ENCODE peak calls at places on chromosomes 12 and 14, in six cellular contexts. E is fibroblast of lung, A is stomach, U is GM06990, R is LNCaP clone FGC, V is psoas muscle. P is an unnamed sample.

GRCh38 chr12:29673346-29673745 is 110.4 kb downstream of the TMTC1 start:
- DNase-seq in E (peak; percentile 29), A (no peak), U (no peak), R (no peak), V (no peak), P (peak; percentile 45)

GRCh38 chr12:59624732-59625455 is 29.1 kb downstream of the SLC16A7 start:
- DNase-seq in E (no peak), A (no peak), U (no peak), R (no peak), V (no peak), P (peak; percentile 24)

GRCh38 chr14:90828642-90829487 is 12.6 kb upstream of the TTC7B start:
- DNase-seq in E (no peak), A (peak; percentile 31), U (peak; percentile 50), R (no peak), V (no peak), P (no peak)

GRCh38 chr12:127519766-127520165 is 747.2 kb upstream of the TMEM132C start:
- DNase-seq in E (no peak), A (no peak), U (no peak), R (no peak), V (no peak), P (no peak)

GRCh38 chr12:122166422-122167327 is 7.3 kb downstream of the IL31 start:
- DNase-seq in E (no peak), A (no peak), U (peak; percentile 79), R (no peak), V (no peak), P (no peak)

GRCh38 chr12:91381309-91381804 is 198.7 kb upstream of the DCN start:
- DNase-seq in E (peak; percentile 90), A (peak; percentile 48), U (peak; percentile 7), R (no peak), V (no peak), P (peak; percentile 92)

GRCh38 chr12:72491399-72491798 is 219.2 kb downstream of the TRHDE start:
- DNase-seq in E (peak; percentile 29), A (no peak), U (no peak), R (no peak), V (no peak), P (peak; percentile 23)

GRCh38 chr12:56220611-56221232 is 1.0 kb downstream of the RNF41 start:
- DNase-seq in E (peak; percentile 63), A (no peak), U (no peak), R (no peak), V (no peak), P (peak; percentile 72)

GRCh38 chr14:104293851-104294627 is 155.7 kb downstream of the KIF26A start:
- DNase-seq in E (no peak), A (no peak), U (no peak), R (no peak), V (no peak), P (no peak)

GRCh38 chr14:73741386-73741875 is 27.2 kb upstream of the PNMA1 start:
- DNase-seq in E (peak; percentile 80), A (peak; percentile 79), U (no peak), R (no peak), V (peak; percentile 71), P (peak; percentile 70)

GRCh38 chr14:73739174-73739898 is 25.2 kb upstream of the PNMA1 start:
- DNase-seq in E (no peak), A (no peak), U (no peak), R (no peak), V (no peak), P (no peak)

GRCh38 chr14:73741876-73742519 is 27.8 kb upstream of the PNMA1 start:
- DNase-seq in E (no peak), A (no peak), U (no peak), R (no peak), V (no peak), P (no peak)

GRCh38 chr14:73739899-73740685 is 25.9 kb upstream of the PNMA1 start:
- DNase-seq in E (no peak), A (no peak), U (no peak), R (no peak), V (no peak), P (no peak)

DNA sequence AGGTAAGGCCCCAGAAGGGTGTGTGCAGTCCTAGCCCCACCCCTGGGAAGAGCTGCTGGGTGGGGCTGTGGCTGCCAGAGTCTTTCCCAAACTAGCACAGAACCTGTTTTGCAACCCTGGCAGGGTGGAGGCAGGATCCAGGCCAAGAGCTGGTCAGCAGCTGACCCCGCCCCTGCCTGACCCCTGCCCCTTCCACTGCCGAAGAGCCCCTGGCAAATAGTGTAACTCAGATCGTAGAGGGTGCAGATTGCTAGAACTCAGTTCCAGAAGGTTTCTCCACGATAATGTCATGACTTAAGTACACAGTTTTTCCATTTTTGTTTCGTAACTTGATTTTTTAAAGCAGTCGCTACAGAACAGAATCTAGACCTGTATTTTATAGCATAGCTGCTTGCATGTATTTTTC is 26.7 kb upstream of the PNMA1 start:
- DNase-seq in E (no peak), A (peak; percentile 92), U (no peak), R (peak; percentile 76), V (peak; percentile 86), P (peak; percentile 60)
- H3K4me3 ChIP-seq in E (peak overlapping the region; percentile 37), A (no peak overlapping the region), U (no peak overlapping the region), R (peak overlapping the region; percentile 24), V (peak overlapping the region; percentile 42), P (no peak overlapping the region)

GRCh38 chr12:110739488-110739887 is 3.2 kb downstream of the PPP1CC start:
- DNase-seq in E (no peak), A (no peak), U (no peak), R (no peak), V (no peak), P (no peak)
- H3K4me3 ChIP-seq in E (peak overlapping the region; percentile 98), A (peak overlapping the region; percentile 94), U (peak overlapping the region; percentile 99), R (no peak overlapping the region), V (peak overlapping the region; percentile 81), P (no peak overlapping the region)

DNA sequence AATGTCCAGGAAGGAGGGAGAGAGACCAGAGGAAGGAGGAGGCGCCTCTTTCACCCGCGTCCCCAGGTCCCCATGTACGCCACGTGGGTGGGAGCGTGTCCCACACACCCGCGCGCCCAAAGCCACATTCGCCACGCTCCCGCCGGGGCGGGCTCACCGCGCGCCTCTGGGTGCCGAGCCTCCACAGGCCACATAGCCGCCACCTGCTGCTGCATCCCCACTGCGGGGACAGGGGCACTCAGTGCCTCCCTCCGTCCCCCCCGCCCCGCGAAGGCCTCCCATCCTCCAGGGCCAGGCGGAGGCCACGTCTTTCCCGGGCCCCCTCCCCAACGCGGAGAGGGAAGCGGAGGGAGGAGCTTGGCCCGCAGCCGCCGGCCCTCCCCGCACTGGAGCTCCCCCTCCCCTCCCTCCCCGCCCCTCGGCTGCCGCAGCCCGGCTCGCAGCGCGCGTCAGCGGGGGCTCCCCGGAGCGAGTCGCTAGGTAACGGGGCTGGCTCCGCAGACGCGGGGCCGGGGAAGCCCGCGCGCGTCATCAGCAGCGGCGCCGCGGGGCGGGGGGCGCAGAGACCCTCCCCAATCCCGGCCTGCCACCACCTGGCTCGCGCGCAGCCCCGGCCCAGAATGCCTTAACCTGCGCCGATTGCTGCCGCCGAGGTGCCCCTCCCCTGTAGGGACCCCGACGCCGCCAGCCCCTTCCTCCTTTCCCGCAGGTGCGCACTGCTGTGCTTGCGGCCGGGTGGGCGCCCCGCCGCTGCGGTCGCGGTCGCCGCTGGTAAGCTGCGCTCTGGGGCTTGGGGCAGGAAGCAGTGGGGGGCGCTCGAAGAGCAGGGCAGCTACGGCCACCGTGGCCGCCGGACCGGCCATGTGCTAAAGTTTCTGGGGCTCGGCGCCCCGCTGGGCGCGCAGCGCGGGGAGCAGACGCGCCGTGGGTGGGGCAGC is 532 bp upstream of the TUNAR start:
- DNase-seq in E (no peak), A (no peak), U (no peak), R (no peak), V (no peak), P (no peak)
- H3K4me3 ChIP-seq in E (no peak overlapping the region), A (peak overlapping the region; percentile 44), U (no peak overlapping the region), R (no peak overlapping the region), V (peak overlapping the region; percentile 34), P (no peak overlapping the region)

GRCh38 chr14:93231129-93231979 is 24.3 kb downstream of the UBR7 start:
- DNase-seq in E (peak; percentile 65), A (no peak), U (no peak), R (no peak), V (no peak), P (peak; percentile 46)
- H3K4me3 ChIP-seq in E (peak overlapping the region; percentile 61), A (peak overlapping the region; percentile 46), U (peak overlapping the region; percentile 7), R (peak overlapping the region; percentile 6), V (peak overlapping the region; percentile 61), P (peak overlapping the region; percentile 55)

DNA sequence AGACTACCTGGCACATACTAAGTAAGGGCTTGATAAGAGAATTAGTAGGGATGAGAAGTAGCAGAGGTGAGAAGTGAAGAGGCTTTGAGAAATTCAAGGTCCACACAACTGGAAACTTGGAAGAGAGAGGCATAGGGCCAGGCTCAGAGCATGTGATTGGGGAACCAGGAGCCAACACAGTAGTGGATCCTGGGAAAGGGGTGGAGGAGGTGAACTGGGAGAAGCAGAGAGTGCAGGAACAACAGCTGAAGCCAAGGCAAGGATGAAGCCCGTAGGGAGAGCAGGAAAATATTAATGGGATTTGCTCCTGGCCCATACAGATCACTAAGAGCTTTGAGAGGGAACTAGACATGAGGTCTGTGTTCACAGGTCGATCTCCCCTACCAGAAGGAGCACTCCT is 1.4 kb upstream of the ITGB7 start:
- DNase-seq in E (no peak), A (no peak), U (no peak), R (no peak), V (no peak), P (no peak)
- H3K4me3 ChIP-seq in E (no peak overlapping the region), A (no peak overlapping the region), U (no peak overlapping the region), R (no peak overlapping the region), V (no peak overlapping the region), P (no peak overlapping the region)

DNA sequence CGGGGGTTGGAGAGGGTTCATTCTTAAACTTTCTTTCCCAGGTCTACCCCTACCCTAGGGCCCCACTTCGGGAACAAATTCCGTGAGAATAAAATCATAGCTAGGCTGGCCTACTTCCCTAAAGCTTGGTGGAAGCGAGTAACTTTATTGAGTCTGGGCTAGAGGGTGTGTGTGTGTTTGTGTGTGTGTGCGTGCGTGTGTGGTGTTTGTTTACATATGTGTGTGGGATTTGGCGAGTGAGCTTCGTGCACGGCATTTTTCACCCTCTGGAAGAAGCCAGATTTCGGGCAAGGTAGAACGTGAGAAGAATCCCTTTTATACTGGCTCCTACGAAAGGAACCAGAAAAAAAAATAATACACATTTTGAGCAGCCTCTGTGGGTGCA is 7.5 kb upstream of the LHX5 start:
- DNase-seq in E (no peak), A (no peak), U (no peak), R (no peak), V (no peak), P (no peak)
- H3K4me3 ChIP-seq in E (no peak overlapping the region), A (no peak overlapping the region), U (no peak overlapping the region), R (no peak overlapping the region), V (no peak overlapping the region), P (no peak overlapping the region)

GRCh38 chr14:98877065-98877464 is 394.9 kb downstream of the BCL11B start:
- DNase-seq in E (peak; percentile 3), A (no peak), U (no peak), R (no peak), V (no peak), P (no peak)
- H3K4me3 ChIP-seq in E (no peak overlapping the region), A (no peak overlapping the region), U (no peak overlapping the region), R (no peak overlapping the region), V (no peak overlapping the region), P (no peak overlapping the region)

DNA sequence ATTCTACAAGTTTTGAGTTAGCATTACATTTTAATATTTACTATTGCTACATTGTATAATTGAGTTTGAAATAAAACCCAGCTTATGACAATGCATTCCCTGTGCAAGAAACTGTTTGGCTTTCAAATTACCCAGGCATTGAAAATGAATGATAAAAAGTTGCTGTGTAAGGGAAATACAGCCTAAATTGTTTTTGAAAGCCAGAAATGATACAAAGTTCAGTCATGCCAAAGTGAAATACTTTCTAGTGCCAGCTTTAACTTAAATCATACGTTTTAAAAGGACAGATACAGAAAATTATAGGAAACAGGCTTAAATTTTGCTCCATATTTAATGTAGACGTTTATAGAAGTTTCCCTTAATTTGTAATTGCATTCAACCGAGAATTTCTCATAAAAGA is 2.8 kb downstream of the MGAT2 start:
- DNase-seq in E (no peak), A (no peak), U (no peak), R (no peak), V (no peak), P (no peak)
- H3K4me3 ChIP-seq in E (peak overlapping the region; percentile 84), A (peak overlapping the region; percentile 87), U (peak overlapping the region; percentile 95), R (no peak overlapping the region), V (peak overlapping the region; percentile 80), P (peak overlapping the region; percentile 93)

GRCh38 chr12:126191949-126192348 is 1126.7 kb downstream of the AACS start:
- DNase-seq in E (no peak), A (no peak), U (no peak), R (no peak), V (no peak), P (no peak)
- H3K4me3 ChIP-seq in E (no peak overlapping the region), A (no peak overlapping the region), U (no peak overlapping the region), R (no peak overlapping the region), V (no peak overlapping the region), P (no peak overlapping the region)

P was measured in fibroblast of pulmonary artery.